ENCODE peak calls at places on chromosomes 5 and 9, in ten cellular contexts. L is type B pancreatic cell; E is activated CD8-positive, alpha-beta memory T cell treated with anti-CD3 and anti-CD28 coated beads for 48 hours; G is stromal cell of bone marrow; M is midbrain; I is iris pigment epithelial cell; U is AG04450; H is NCI-H2029 treated with DMSO at 0.1 percent for 48 hours; O is NCI-H1048; X is NCI-H460. J is an unnamed sample.
A peak's percentile ranks its signal among the peaks of the same experiment; 100 is the strongest.

GRCh38 chr9:70258692-70259511 is at the start of gene SMC5:
- DNase-seq in L (peak; percentile 95), E (peak; percentile 84), G (peak; percentile 84), M (peak; percentile 92), I (peak; percentile 91), U (peak; percentile 82), H (peak; percentile 77), O (peak; percentile 82), X (peak; percentile 87), J (peak; percentile 74)

GRCh38 chr5:125399885-125400284 is 653.4 kb upstream of the ZNF608 start:
- DNase-seq in L (no peak), E (no peak), G (no peak), M (no peak), I (no peak), U (no peak), H (no peak), O (no peak), X (no peak), J (no peak)

GRCh38 chr5:53355316-53355715 is 125.1 kb upstream of the FST start:
- DNase-seq in L (no peak), E (no peak), G (no peak), M (no peak), I (peak; percentile 72), U (no peak), H (no peak), O (no peak), X (no peak), J (no peak)

GRCh38 chr5:151295138-151295537 is 8.4 kb downstream of the SLC36A3 start:
- DNase-seq in L (no peak), E (no peak), G (no peak), M (no peak), I (no peak), U (no peak), H (no peak), O (no peak), X (no peak), J (no peak)

GRCh38 chr9:98801562-98801961 is 5.2 kb upstream of the ANKS6 start:
- DNase-seq in L (peak; percentile 6), E (no peak), G (no peak), M (no peak), I (no peak), U (no peak), H (no peak), O (no peak), X (no peak), J (no peak)

GRCh38 chr5:119397518-119398380 is 41.9 kb downstream of the TNFAIP8 start:
- DNase-seq in L (no peak), E (no peak), G (peak; percentile 74), M (no peak), I (peak; percentile 85), U (no peak), H (no peak), O (no peak), X (no peak), J (no peak)

GRCh38 chr5:68710514-68710913 is 383.3 kb upstream of the SLC30A5 start:
- DNase-seq in L (no peak), E (no peak), G (no peak), M (no peak), I (no peak), U (no peak), H (no peak), O (no peak), X (no peak), J (no peak)

GRCh38 chr5:15010936-15011335 is 139.4 kb upstream of the ANKH start:
- DNase-seq in L (no peak), E (no peak), G (peak; percentile 28), M (no peak), I (peak; percentile 25), U (no peak), H (no peak), O (no peak), X (no peak), J (no peak)

GRCh38 chr9:136648746-136649145 is 14.0 kb upstream of the EGFL7 start:
- DNase-seq in L (no peak), E (no peak), G (no peak), M (no peak), I (no peak), U (no peak), H (no peak), O (no peak), X (no peak), J (no peak)

GRCh38 chr9:7111413-7111812 is 353.6 kb downstream of the KDM4C start:
- DNase-seq in L (no peak), E (no peak), G (no peak), M (no peak), I (no peak), U (no peak), H (no peak), O (no peak), X (no peak), J (no peak)

GRCh38 chr5:179766021-179766725 is 27.6 kb upstream of the LTC4S start:
- DNase-seq in L (no peak), E (no peak), G (no peak), M (no peak), I (peak; percentile 79), U (no peak), H (no peak), O (no peak), X (no peak), J (no peak)

GRCh38 chr5:38339446-38339845 is 81.1 kb downstream of the EGFLAM start:
- DNase-seq in L (no peak), E (no peak), G (no peak), M (no peak), I (no peak), U (no peak), H (no peak), O (no peak), X (no peak), J (no peak)

GRCh38 chr9:124769451-124770358 is 1.4 kb downstream of the NR6A1 start:
- DNase-seq in L (no peak), E (no peak), G (no peak), M (no peak), I (no peak), U (no peak), H (no peak), O (no peak), X (no peak), J (peak; percentile 28)

GRCh38 chr9:98833090-98833956 is 25.9 kb downstream of the GALNT12 start:
- DNase-seq in L (no peak), E (no peak), G (no peak), M (no peak), I (no peak), U (no peak), H (no peak), O (no peak), X (no peak), J (no peak)

GRCh38 chr5:165143727-165144210 is 1638.3 kb downstream of the MAT2B start:
- DNase-seq in L (no peak), E (no peak), G (no peak), M (no peak), I (peak; percentile 10), U (no peak), H (no peak), O (no peak), X (no peak), J (no peak)

GRCh38 chr9:134544388-134545212 is 97.0 kb upstream of the COL5A1 start:
- DNase-seq in L (no peak), E (no peak), G (no peak), M (no peak), I (peak; percentile 59), U (no peak), H (no peak), O (no peak), X (no peak), J (peak; percentile 30)

GRCh38 chr9:131807131-131807990 is 67.5 kb upstream of the RAPGEF1 start:
- DNase-seq in L (no peak), E (no peak), G (no peak), M (no peak), I (no peak), U (no peak), H (no peak), O (no peak), X (no peak), J (no peak)

GRCh38 chr5:78269088-78269703 is 25.3 kb downstream of the AP3B1 start:
- DNase-seq in L (no peak), E (no peak), G (no peak), M (no peak), I (peak; percentile 9), U (no peak), H (no peak), O (no peak), X (peak; percentile 14), J (peak; percentile 28)

GRCh38 chr5:102554092-102554491 is 55.3 kb upstream of the SLCO6A1 start:
- DNase-seq in L (no peak), E (no peak), G (no peak), M (no peak), I (peak; percentile 22), U (no peak), H (no peak), O (no peak), X (no peak), J (no peak)

GRCh38 chr5:120450910-120451309 is 13.2 kb upstream of the PRR16 start:
- DNase-seq in L (no peak), E (no peak), G (no peak), M (no peak), I (no peak), U (no peak), H (no peak), O (no peak), X (no peak), J (no peak)

GRCh38 chr5:41156739-41157138 is 56.6 kb downstream of the C6 start:
- DNase-seq in L (no peak), E (no peak), G (peak; percentile 54), M (no peak), I (peak; percentile 38), U (peak; percentile 16), H (no peak), O (no peak), X (no peak), J (peak; percentile 19)

GRCh38 chr9:111728143-111728542 is 66.6 kb downstream of the SHOC1 start:
- DNase-seq in L (no peak), E (no peak), G (no peak), M (no peak), I (peak; percentile 52), U (no peak), H (no peak), O (no peak), X (no peak), J (no peak)

GRCh38 chr5:55222819-55223124 is 4.3 kb downstream of the MCIDAS start:
- DNase-seq in L (no peak), E (no peak), G (no peak), M (no peak), I (no peak), U (no peak), H (no peak), O (no peak), X (no peak), J (no peak)

J was measured in A549.